ENCODE peak calls at places on chromosomes 12 and 14, in seven cellular contexts. N, Y, M, U, B, E and G are unnamed samples.
A peak's percentile ranks its signal among the peaks of the same experiment; 100 is the strongest.

GRCh38 chr12:539540-540310 is 80.0 kb downstream of the B4GALNT3 start:
- DNase-seq in B (no peak), Y (no peak), U (no peak), N (no peak), E (no peak), M (no peak), G (no peak)

GRCh38 chr12:23084236-23084995 is 459.4 kb downstream of the ETNK1 start:
- DNase-seq in N (no peak), U (no peak), M (no peak), Y (peak; percentile 83), B (peak; percentile 84), E (no peak), G (peak; percentile 94)

GRCh38 chr12:29207120-29207519 is 58.0 kb downstream of the FAR2 start:
- DNase-seq in Y (peak; percentile 83), B (no peak), E (no peak), U (no peak), N (no peak), M (no peak), G (peak; percentile 76)

GRCh38 chr12:10241276-10241675 is 28.6 kb downstream of the GABARAPL1 start:
- DNase-seq in Y (no peak), M (no peak), B (no peak), U (no peak), E (no peak), N (no peak), G (no peak)

GRCh38 chr12:39852346-39852745 is 232.7 kb upstream of the ABCD2 start:
- DNase-seq in E (no peak), U (no peak), N (no peak), M (no peak), B (no peak), Y (no peak), G (no peak)

GRCh38 chr12:104816845-104817503 is 141.1 kb downstream of the SLC41A2 start:
- DNase-seq in Y (no peak), M (no peak), U (no peak), N (no peak), E (no peak), B (no peak), G (no peak)

GRCh38 chr12:8742501-8742900 is 44.7 kb downstream of the RIMKLB start:
- DNase-seq in E (no peak), M (no peak), Y (peak; percentile 34), U (no peak), B (peak; percentile 24), N (no peak), G (peak; percentile 50)

GRCh38 chr12:8038659-8039114 is 6.2 kb downstream of the FOXJ2 start:
- DNase-seq in U (no peak), M (peak; percentile 27), B (peak; percentile 27), N (peak; percentile 79), E (peak; percentile 62), Y (peak; percentile 44), G (peak; percentile 46)

GRCh38 chr14:99947695-99948094 is 117.5 kb upstream of the EVL start:
- DNase-seq in M (no peak), E (no peak), U (peak; percentile 12), N (no peak), B (no peak), Y (peak; percentile 66), G (no peak)

GRCh38 chr14:83260751-83261150 is 1727.1 kb upstream of the SEL1L start:
- DNase-seq in E (no peak), M (no peak), Y (no peak), U (no peak), B (no peak), N (no peak), G (peak; percentile 2)

GRCh38 chr14:49589387-49589786 is 3.2 kb upstream of the RPS29 start:
- DNase-seq in M (no peak), B (no peak), U (no peak), E (no peak), Y (no peak), N (no peak), G (no peak)

GRCh38 chr14:49593016-49593415 is 5.7 kb upstream of the LRR1 start:
- DNase-seq in E (no peak), M (no peak), U (no peak), Y (peak; percentile 55), N (no peak), B (no peak), G (peak; percentile 56)

GRCh38 chr14:49598479-49599301 is at the start of gene LRR1:
- DNase-seq in B (peak; percentile 67), N (peak; percentile 94), E (peak; percentile 88), Y (peak; percentile 84), M (peak; percentile 74), U (peak; percentile 72), G (peak; percentile 86)

GRCh38 chr14:49598182-49598478 is 610 bp upstream of the LRR1 start:
- DNase-seq in Y (no peak), N (no peak), E (no peak), U (peak; percentile 18), M (no peak), B (peak; percentile 20), G (no peak)

GRCh38 chr14:49594347-49595089 is 4.2 kb upstream of the LRR1 start:
- DNase-seq in B (no peak), Y (peak; percentile 79), U (no peak), E (no peak), M (no peak), N (no peak), G (peak; percentile 81)
- H3K27ac ChIP-seq in B (no peak overlapping the region), Y (peak overlapping the region; percentile 87), U (no peak overlapping the region), E (peak overlapping the region; percentile 53), M (no peak overlapping the region), N (no peak overlapping the region), G (peak overlapping the region; percentile 48)

GRCh38 chr14:103319422-103319821 is 14.6 kb upstream of the EIF5 start:
- DNase-seq in M (no peak), Y (no peak), U (no peak), N (peak; percentile 10), B (no peak), E (no peak), G (no peak)
- H3K27ac ChIP-seq in M (no peak overlapping the region), Y (no peak overlapping the region), U (no peak overlapping the region), N (no peak overlapping the region), B (no peak overlapping the region), E (no peak overlapping the region), G (no peak overlapping the region)

DNA sequence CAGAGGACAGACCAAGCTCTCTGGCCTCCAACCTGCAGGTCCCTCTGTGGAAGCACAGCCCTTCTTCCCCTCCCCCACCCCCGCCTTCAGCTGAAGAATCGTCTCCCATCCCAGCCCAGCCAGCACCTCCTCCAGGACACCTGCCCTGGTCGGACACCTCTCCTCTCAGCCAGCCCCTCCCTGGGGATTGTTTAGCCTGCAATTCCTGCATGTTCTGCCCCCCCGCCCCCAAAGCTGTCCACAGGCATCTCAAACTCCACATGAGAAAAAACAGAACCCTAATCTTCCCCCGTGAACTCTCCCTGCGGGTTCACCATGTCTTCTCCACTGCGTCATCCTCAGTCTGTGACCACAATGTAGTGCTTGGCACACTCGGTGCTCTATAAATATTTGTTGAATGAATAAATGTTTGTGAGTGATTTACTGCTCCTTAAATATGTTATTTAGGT is 24.1 kb downstream of the PRIMA1 start:
- DNase-seq in N (no peak), U (peak; percentile 85), Y (peak; percentile 13), E (peak; percentile 39), M (no peak), B (peak; percentile 21), G (peak; percentile 56)
- H3K27ac ChIP-seq in N (no peak overlapping the region), U (peak overlapping the region; percentile 48), Y (no peak overlapping the region), E (peak overlapping the region; percentile 60), M (no peak overlapping the region), B (no peak overlapping the region), G (no peak overlapping the region)

GRCh38 chr14:104718871-104719270 is 5.2 kb upstream of the ADSS1 start:
- DNase-seq in Y (no peak), U (no peak), M (no peak), E (no peak), B (no peak), N (no peak), G (no peak)

GRCh38 chr14:104718147-104718546 is 5.9 kb upstream of the ADSS1 start:
- DNase-seq in M (no peak), N (no peak), U (no peak), Y (no peak), B (no peak), E (no peak), G (no peak)

GRCh38 chr14:104719343-104719742 is 4.7 kb upstream of the ADSS1 start:
- DNase-seq in M (no peak), N (no peak), U (no peak), B (no peak), Y (no peak), E (no peak), G (no peak)

GRCh38 chr14:104717137-104717536 is 6.9 kb upstream of the ADSS1 start:
- DNase-seq in E (no peak), B (no peak), U (no peak), Y (no peak), N (no peak), M (no peak), G (no peak)

GRCh38 chr14:104717646-104718045 is 6.4 kb upstream of the ADSS1 start:
- DNase-seq in E (no peak), N (no peak), M (no peak), Y (no peak), B (no peak), U (no peak), G (no peak)
- H3K27ac ChIP-seq in E (peak overlapping the region; percentile 69), N (no peak overlapping the region), M (no peak overlapping the region), Y (no peak overlapping the region), B (peak overlapping the region; percentile 58), U (no peak overlapping the region), G (no peak overlapping the region)

GRCh38 chr14:74698471-74698870 is 14.4 kb downstream of the AREL1 start:
- DNase-seq in E (no peak), N (no peak), Y (no peak), U (no peak), B (no peak), M (no peak), G (no peak)
- H3K27ac ChIP-seq in E (no peak overlapping the region), N (no peak overlapping the region), Y (no peak overlapping the region), U (no peak overlapping the region), B (no peak overlapping the region), M (no peak overlapping the region), G (no peak overlapping the region)

GRCh38 chr12:128267651-128268347 is 829 bp downstream of the TMEM132C start:
- DNase-seq in B (no peak), M (no peak), N (no peak), U (no peak), E (no peak), Y (no peak), G (no peak)
- H3K27ac ChIP-seq in B (no peak overlapping the region), M (no peak overlapping the region), N (no peak overlapping the region), U (no peak overlapping the region), E (no peak overlapping the region), Y (no peak overlapping the region), G (no peak overlapping the region)

GRCh38 chr14:89388853-89389252 is 28.2 kb downstream of the FOXN3 start:
- DNase-seq in B (no peak), M (no peak), N (no peak), Y (peak; percentile 49), E (no peak), U (no peak), G (no peak)
- H3K27ac ChIP-seq in B (no peak overlapping the region), M (no peak overlapping the region), N (no peak overlapping the region), Y (no peak overlapping the region), E (peak overlapping the region; percentile 23), U (no peak overlapping the region), G (no peak overlapping the region)